ENCODE peak calls at places on chromosomes 6 and 20, in five cellular contexts. F, D, P, K and E are unnamed samples.
A peak's percentile ranks its signal among the peaks of the same experiment; 100 is the strongest.

GRCh38 chr6:108133594-108134179 is 32.1 kb upstream of the NR2E1 start:
- DNase-seq in F (peak; percentile 97), D (peak; percentile 79), P (no peak), K (peak; percentile 92), E (peak; percentile 46)

GRCh38 chr20:17808357-17808756 is 108.6 kb downstream of the BANF2 start:
- DNase-seq in F (no peak), D (peak; percentile 66), P (no peak), K (peak; percentile 27), E (peak; percentile 81)

GRCh38 chr6:53605543-53606235 is 59.9 kb downstream of the KLHL31 start:
- DNase-seq in F (peak; percentile 62), D (no peak), P (no peak), K (no peak), E (no peak)

GRCh38 chr6:28648035-28648877 is 122.6 kb downstream of the GPX5 start:
- DNase-seq in F (peak; percentile 85), D (no peak), P (peak; percentile 89), K (peak; percentile 80), E (no peak)

GRCh38 chr6:89986650-89987074 is 92.4 kb downstream of the GJA10 start:
- DNase-seq in F (peak; percentile 45), D (no peak), P (no peak), K (no peak), E (no peak)

GRCh38 chr6:181049-181654 is 111.1 kb upstream of the DUSP22 start:
- DNase-seq in F (no peak), D (no peak), P (peak; percentile 70), K (no peak), E (no peak)

GRCh38 chr6:28747631-28748157 is 176.1 kb downstream of the TRIM27 start:
- DNase-seq in F (peak; percentile 78), D (no peak), P (no peak), K (peak; percentile 53), E (no peak)

GRCh38 chr6:26321005-26321404 is 44.0 kb upstream of the BTN3A2 start:
- DNase-seq in F (no peak), D (no peak), P (no peak), K (no peak), E (no peak)

GRCh38 chr6:109139109-109139508 is 43.8 kb downstream of the CEP57L1 start:
- DNase-seq in F (no peak), D (no peak), P (no peak), K (no peak), E (no peak)

GRCh38 chr6:64301307-64302236 is 666.0 kb downstream of the PHF3 start:
- DNase-seq in F (no peak), D (no peak), P (no peak), K (no peak), E (no peak)

GRCh38 chr6:34181903-34182302 is 36.0 kb upstream of the GRM4 start:
- DNase-seq in F (no peak), D (no peak), P (no peak), K (no peak), E (no peak)

GRCh38 chr6:32148722-32149576 is 2.8 kb downstream of the PRRT1 start:
- DNase-seq in F (peak; percentile 70), D (peak; percentile 74), P (no peak), K (no peak), E (peak; percentile 64)

GRCh38 chr6:34243901-34244884 is 4.6 kb downstream of the SMIM29 start:
- DNase-seq in F (no peak), D (peak; percentile 53), P (peak; percentile 42), K (no peak), E (peak; percentile 52)

GRCh38 chr6:5215799-5216198 is 45.0 kb downstream of the LYRM4 start:
- DNase-seq in F (no peak), D (no peak), P (no peak), K (no peak), E (no peak)
- H3K4me1 ChIP-seq in F (no peaks in the 10 kb centered on the region), D (peaks cover 9% of the 10 kb centered on the region), P (peaks cover 9% of the 10 kb centered on the region), K (peaks cover 33% of the 10 kb centered on the region), E (peaks cover 15% of the 10 kb centered on the region)

DNA sequence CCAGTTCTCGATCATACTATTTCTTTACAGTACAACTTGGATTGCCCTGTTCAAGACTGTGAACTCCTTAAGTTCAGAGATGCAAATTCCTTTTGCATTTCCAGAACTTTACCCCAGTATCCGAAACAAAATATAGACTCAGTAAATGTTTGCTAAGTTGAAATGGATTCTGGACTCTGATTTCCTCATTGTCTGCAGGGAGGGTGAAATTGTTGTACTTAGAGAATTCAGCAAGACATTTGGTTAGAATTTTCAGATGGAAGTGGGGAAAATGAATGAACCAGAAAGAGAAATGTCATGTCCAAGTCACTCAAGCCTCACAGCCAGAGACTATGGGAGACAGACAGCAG is 14.0 kb downstream of the NEDD9 start:
- DNase-seq in F (no peak), D (no peak), P (no peak), K (no peak), E (no peak)
- H3K4me1 ChIP-seq in F (peaks cover 23% of the 10 kb centered on the region), D (peaks cover 100% of the 10 kb centered on the region), P (no peaks in the 10 kb centered on the region), K (peaks cover 71% of the 10 kb centered on the region), E (peaks cover 65% of the 10 kb centered on the region)

GRCh38 chr6:38174806-38175495 is 355.4 kb downstream of the ZFAND3 start:
- DNase-seq in F (no peak), D (no peak), P (no peak), K (no peak), E (no peak)
- H3K4me1 ChIP-seq in F (peaks cover 28% of the 10 kb centered on the region), D (no peaks in the 10 kb centered on the region), P (no peaks in the 10 kb centered on the region), K (peaks cover 10% of the 10 kb centered on the region), E (no peaks in the 10 kb centered on the region)

DNA sequence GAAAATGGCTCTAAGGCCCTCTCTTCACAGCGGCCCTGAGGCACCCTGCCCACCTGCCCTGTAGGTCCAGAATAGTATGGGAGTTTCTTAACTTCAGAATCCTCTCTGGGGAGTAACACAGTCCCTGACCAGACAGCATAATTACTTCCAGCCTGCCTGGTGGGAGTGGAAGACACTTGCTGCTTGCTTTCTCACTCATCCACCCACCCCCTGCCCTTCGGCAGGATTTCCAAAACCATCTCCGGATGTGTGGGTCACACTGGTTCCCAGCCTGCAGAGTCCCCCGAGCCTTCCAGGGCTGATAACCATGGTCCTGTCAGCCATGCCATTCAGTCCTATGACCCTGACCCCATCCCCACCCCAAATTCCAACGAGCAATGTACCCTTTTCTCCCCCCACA is 5.4 kb downstream of the SLC29A1 start:
- DNase-seq in F (no peak), D (no peak), P (no peak), K (no peak), E (no peak)
- H3K4me1 ChIP-seq in F (peaks cover 34% of the 10 kb centered on the region), D (peaks cover 30% of the 10 kb centered on the region), P (peaks cover 34% of the 10 kb centered on the region), K (peaks cover 38% of the 10 kb centered on the region), E (peaks cover 99% of the 10 kb centered on the region)